ENCODE peak calls at places on chromosomes 1 and 21, in eight cellular contexts. One of them, this sample, is unnamed.

GRCh38 chr1:163820748-163821147 is 499.0 kb downstream of the NUF2 start:
- DNase-seq in testis: no peak
- DNase-seq in HCT116: no peak
- DNase-seq in body of pancreas: no peak
- DNase-seq in brain microvascular endothelial cell: no peak
- DNase-seq in psoas muscle: no peak
- DNase-seq in RWPE1: no peak
- DNase-seq in left ventricle myocardium inferior: no peak
- DNase-seq in this sample: no peak

GRCh38 chr1:12434174-12434573 is 183.8 kb downstream of the DHRS3 start:
- DNase-seq in testis: no peak
- DNase-seq in HCT116: peak; percentile 51
- DNase-seq in body of pancreas: no peak
- DNase-seq in brain microvascular endothelial cell: peak; percentile 87
- DNase-seq in psoas muscle: no peak
- DNase-seq in RWPE1: peak; percentile 25
- DNase-seq in left ventricle myocardium inferior: no peak
- DNase-seq in this sample: no peak

GRCh38 chr1:209835782-209836298 is 8.1 kb downstream of the UTP25 start:
- DNase-seq in testis: no peak
- DNase-seq in HCT116: no peak
- DNase-seq in body of pancreas: no peak
- DNase-seq in brain microvascular endothelial cell: peak; percentile 42
- DNase-seq in psoas muscle: no peak
- DNase-seq in RWPE1: no peak
- DNase-seq in left ventricle myocardium inferior: no peak
- DNase-seq in this sample: no peak

GRCh38 chr1:35298464-35298863 is 30.0 kb downstream of the ZMYM4 start:
- DNase-seq in testis: peak; percentile 55
- DNase-seq in HCT116: no peak
- DNase-seq in body of pancreas: no peak
- DNase-seq in brain microvascular endothelial cell: peak; percentile 29
- DNase-seq in psoas muscle: peak; percentile 41
- DNase-seq in RWPE1: peak; percentile 19
- DNase-seq in left ventricle myocardium inferior: no peak
- DNase-seq in this sample: no peak

GRCh38 chr21:35646606-35647005 is 413.7 kb downstream of the SETD4 start:
- DNase-seq in testis: no peak
- DNase-seq in HCT116: no peak
- DNase-seq in body of pancreas: no peak
- DNase-seq in brain microvascular endothelial cell: peak; percentile 73
- DNase-seq in psoas muscle: no peak
- DNase-seq in RWPE1: no peak
- DNase-seq in left ventricle myocardium inferior: no peak
- DNase-seq in this sample: no peak

GRCh38 chr1:153946622-153947246 is at the start of gene DENND4B:
- DNase-seq in testis: peak; percentile 87
- DNase-seq in HCT116: no peak
- DNase-seq in body of pancreas: peak; percentile 80
- DNase-seq in brain microvascular endothelial cell: no peak
- DNase-seq in psoas muscle: peak; percentile 93
- DNase-seq in RWPE1: peak; percentile 95
- DNase-seq in left ventricle myocardium inferior: peak; percentile 85
- DNase-seq in this sample: no peak

GRCh38 chr1:212671342-212672031 is 28.2 kb downstream of the BATF3 start:
- DNase-seq in testis: peak; percentile 77
- DNase-seq in HCT116: no peak
- DNase-seq in body of pancreas: no peak
- DNase-seq in brain microvascular endothelial cell: peak; percentile 39
- DNase-seq in psoas muscle: no peak
- DNase-seq in RWPE1: peak; percentile 65
- DNase-seq in left ventricle myocardium inferior: peak; percentile 32
- DNase-seq in this sample: peak; percentile 68

GRCh38 chr1:214537219-214537618 is 14.2 kb downstream of the PTPN14 start:
- DNase-seq in testis: no peak
- DNase-seq in HCT116: no peak
- DNase-seq in body of pancreas: no peak
- DNase-seq in brain microvascular endothelial cell: no peak
- DNase-seq in psoas muscle: no peak
- DNase-seq in RWPE1: no peak
- DNase-seq in left ventricle myocardium inferior: no peak
- DNase-seq in this sample: no peak

GRCh38 chr1:171279234-171279633 is 30.9 kb downstream of the FMO1 start:
- DNase-seq in testis: no peak
- DNase-seq in HCT116: no peak
- DNase-seq in body of pancreas: no peak
- DNase-seq in brain microvascular endothelial cell: no peak
- DNase-seq in psoas muscle: no peak
- DNase-seq in RWPE1: no peak
- DNase-seq in left ventricle myocardium inferior: no peak
- DNase-seq in this sample: no peak

GRCh38 chr1:67847466-67847865 is 14.2 kb upstream of the GNG12 start:
- DNase-seq in testis: no peak
- DNase-seq in HCT116: no peak
- DNase-seq in body of pancreas: no peak
- DNase-seq in brain microvascular endothelial cell: peak; percentile 16
- DNase-seq in psoas muscle: no peak
- DNase-seq in RWPE1: no peak
- DNase-seq in left ventricle myocardium inferior: no peak
- DNase-seq in this sample: no peak

GRCh38 chr21:25790122-25790951 is 55.6 kb downstream of the GABPA start:
- DNase-seq in testis: no peak
- DNase-seq in HCT116: peak; percentile 34
- DNase-seq in body of pancreas: no peak
- DNase-seq in brain microvascular endothelial cell: peak; percentile 18
- DNase-seq in psoas muscle: no peak
- DNase-seq in RWPE1: peak; percentile 40
- DNase-seq in left ventricle myocardium inferior: no peak
- DNase-seq in this sample: no peak

GRCh38 chr21:35045539-35046222 is 3.4 kb downstream of the RUNX1 start:
- DNase-seq in testis: no peak
- DNase-seq in HCT116: no peak
- DNase-seq in body of pancreas: no peak
- DNase-seq in brain microvascular endothelial cell: no peak
- DNase-seq in psoas muscle: no peak
- DNase-seq in RWPE1: no peak
- DNase-seq in left ventricle myocardium inferior: no peak
- DNase-seq in this sample: no peak

GRCh38 chr1:118785246-118785645 is 202.9 kb downstream of the TBX15 start:
- DNase-seq in testis: no peak
- DNase-seq in HCT116: no peak
- DNase-seq in body of pancreas: no peak
- DNase-seq in brain microvascular endothelial cell: peak; percentile 14
- DNase-seq in psoas muscle: peak; percentile 53
- DNase-seq in RWPE1: no peak
- DNase-seq in left ventricle myocardium inferior: no peak
- DNase-seq in this sample: no peak

GRCh38 chr1:41513388-41513745 is 28.9 kb upstream of the EDN2 start:
- DNase-seq in testis: no peak
- DNase-seq in HCT116: no peak
- DNase-seq in body of pancreas: no peak
- DNase-seq in brain microvascular endothelial cell: no peak
- DNase-seq in psoas muscle: peak; percentile 40
- DNase-seq in RWPE1: no peak
- DNase-seq in left ventricle myocardium inferior: no peak
- DNase-seq in this sample: no peak

GRCh38 chr1:25540750-25541350 is 2.6 kb upstream of the LDLRAP1 start:
- DNase-seq in testis: no peak
- DNase-seq in HCT116: no peak
- DNase-seq in body of pancreas: no peak
- DNase-seq in brain microvascular endothelial cell: no peak
- DNase-seq in psoas muscle: no peak
- DNase-seq in RWPE1: no peak
- DNase-seq in left ventricle myocardium inferior: no peak
- DNase-seq in this sample: no peak

GRCh38 chr1:70499695-70500094 is 88.6 kb downstream of the CTH start:
- DNase-seq in testis: no peak
- DNase-seq in HCT116: no peak
- DNase-seq in body of pancreas: no peak
- DNase-seq in brain microvascular endothelial cell: no peak
- DNase-seq in psoas muscle: no peak
- DNase-seq in RWPE1: no peak
- DNase-seq in left ventricle myocardium inferior: no peak
- DNase-seq in this sample: no peak

GRCh38 chr21:37546949-37547614 is 180.5 kb downstream of the DYRK1A start:
- DNase-seq in testis: no peak
- DNase-seq in HCT116: no peak
- DNase-seq in body of pancreas: no peak
- DNase-seq in brain microvascular endothelial cell: no peak
- DNase-seq in psoas muscle: no peak
- DNase-seq in RWPE1: no peak
- DNase-seq in left ventricle myocardium inferior: no peak
- DNase-seq in this sample: no peak

GRCh38 chr1:9629445-9630201 is 21.9 kb upstream of the PIK3CD start:
- DNase-seq in testis: peak; percentile 52
- DNase-seq in HCT116: no peak
- DNase-seq in body of pancreas: no peak
- DNase-seq in brain microvascular endothelial cell: no peak
- DNase-seq in psoas muscle: peak; percentile 73
- DNase-seq in RWPE1: no peak
- DNase-seq in left ventricle myocardium inferior: peak; percentile 59
- DNase-seq in this sample: no peak

GRCh38 chr1:22210176-22210575 is 67.3 kb upstream of the WNT4 start:
- DNase-seq in testis: no peak
- DNase-seq in HCT116: no peak
- DNase-seq in body of pancreas: no peak
- DNase-seq in brain microvascular endothelial cell: no peak
- DNase-seq in psoas muscle: peak; percentile 32
- DNase-seq in RWPE1: no peak
- DNase-seq in left ventricle myocardium inferior: no peak
- DNase-seq in this sample: no peak

GRCh38 chr1:183580281-183580682 is 10.0 kb downstream of the NCF2 start:
- DNase-seq in testis: no peak
- DNase-seq in HCT116: peak; percentile 48
- DNase-seq in body of pancreas: no peak
- DNase-seq in brain microvascular endothelial cell: no peak
- DNase-seq in psoas muscle: no peak
- DNase-seq in RWPE1: no peak
- DNase-seq in left ventricle myocardium inferior: no peak
- DNase-seq in this sample: no peak

DNA sequence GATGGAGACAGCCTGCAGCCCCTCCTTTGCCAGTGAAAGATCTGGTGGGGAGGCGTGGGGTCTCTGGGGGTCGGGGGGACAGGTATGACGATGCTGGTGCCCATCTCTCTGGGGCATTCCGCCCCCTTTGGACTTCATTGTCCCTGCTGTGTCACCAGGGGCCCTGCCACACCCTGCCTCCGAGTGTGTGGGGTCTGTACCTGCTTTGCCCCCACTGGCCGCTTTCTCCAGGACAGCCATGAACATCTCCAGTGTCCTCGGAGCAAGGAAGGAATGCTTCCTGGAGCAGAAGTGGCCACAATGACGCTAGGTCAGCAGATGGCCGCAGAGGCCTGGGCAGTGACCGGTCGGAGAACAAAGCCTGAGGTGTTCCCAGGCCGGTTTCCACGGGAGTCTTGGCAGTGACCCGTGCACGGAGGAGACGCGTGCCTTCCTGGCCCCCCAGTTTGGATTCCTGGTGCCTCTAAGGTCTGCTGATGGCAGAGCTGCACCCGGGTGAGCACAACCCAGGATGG is 18.6 kb upstream of the TRAPPC10 start:
- DNase-seq in testis: no peak
- DNase-seq in HCT116: no peak
- DNase-seq in body of pancreas: no peak
- DNase-seq in brain microvascular endothelial cell: no peak
- DNase-seq in psoas muscle: no peak
- DNase-seq in RWPE1: no peak
- DNase-seq in left ventricle myocardium inferior: no peak
- DNase-seq in this sample: no peak
- TF ChIP-seq CTCF in testis: no peak
- TF ChIP-seq CTCF in HCT116: no peak
- TF ChIP-seq CTCF in body of pancreas: no peak
- TF ChIP-seq CTCF in brain microvascular endothelial cell: no peak
- TF ChIP-seq CTCF in psoas muscle: no peak
- TF ChIP-seq CTCF in RWPE1: no peak
- TF ChIP-seq CTCF in left ventricle myocardium inferior: no peak
- TF ChIP-seq CTCF in this sample: no peak

GRCh38 chr1:54054438-54054749 is 986 bp downstream of the TCEANC2 start:
- DNase-seq in testis: no peak
- DNase-seq in HCT116: no peak
- DNase-seq in body of pancreas: no peak
- DNase-seq in brain microvascular endothelial cell: no peak
- DNase-seq in psoas muscle: no peak
- DNase-seq in RWPE1: peak; percentile 6
- DNase-seq in left ventricle myocardium inferior: no peak
- DNase-seq in this sample: no peak
- H3K27ac ChIP-seq in testis: no peak overlapping the region
- H3K27ac ChIP-seq in HCT116: no peak overlapping the region
- H3K27ac ChIP-seq in body of pancreas: no peak overlapping the region
- H3K27ac ChIP-seq in brain microvascular endothelial cell: no peak overlapping the region
- H3K27ac ChIP-seq in psoas muscle: no peak overlapping the region
- H3K27ac ChIP-seq in RWPE1: no peak overlapping the region
- H3K27ac ChIP-seq in left ventricle myocardium inferior: no peak overlapping the region
- H3K27ac ChIP-seq in this sample: no peak overlapping the region

GRCh38 chr1:220371324-220371723 is 99.1 kb upstream of the RAB3GAP2 start:
- DNase-seq in testis: no peak
- DNase-seq in HCT116: peak; percentile 10
- DNase-seq in body of pancreas: no peak
- DNase-seq in brain microvascular endothelial cell: no peak
- DNase-seq in psoas muscle: no peak
- DNase-seq in RWPE1: no peak
- DNase-seq in left ventricle myocardium inferior: no peak
- DNase-seq in this sample: no peak
- TF ChIP-seq CTCF in testis: no peak
- TF ChIP-seq CTCF in HCT116: peak; percentile 37
- TF ChIP-seq CTCF in body of pancreas: no peak
- TF ChIP-seq CTCF in brain microvascular endothelial cell: no peak
- TF ChIP-seq CTCF in psoas muscle: no peak
- TF ChIP-seq CTCF in RWPE1: no peak
- TF ChIP-seq CTCF in left ventricle myocardium inferior: no peak
- TF ChIP-seq CTCF in this sample: no peak

GRCh38 chr1:88434836-88435235 is 249.2 kb upstream of the PKN2 start:
- DNase-seq in testis: no peak
- DNase-seq in HCT116: no peak
- DNase-seq in body of pancreas: no peak
- DNase-seq in brain microvascular endothelial cell: no peak
- DNase-seq in psoas muscle: no peak
- DNase-seq in RWPE1: no peak
- DNase-seq in left ventricle myocardium inferior: no peak
- DNase-seq in this sample: no peak
- H3K27ac ChIP-seq in testis: no peak overlapping the region
- H3K27ac ChIP-seq in HCT116: no peak overlapping the region
- H3K27ac ChIP-seq in body of pancreas: no peak overlapping the region
- H3K27ac ChIP-seq in brain microvascular endothelial cell: no peak overlapping the region
- H3K27ac ChIP-seq in psoas muscle: no peak overlapping the region
- H3K27ac ChIP-seq in RWPE1: no peak overlapping the region
- H3K27ac ChIP-seq in left ventricle myocardium inferior: no peak overlapping the region
- H3K27ac ChIP-seq in this sample: no peak overlapping the region

This sample was measured in coronary artery.